ENCODE peak calls at places on chromosome 10, in ten cellular contexts. One of them, this sample, is unnamed.

GRCh38 chr10:103584216-103585010 is 90.9 kb downstream of the NEURL1 start:
- DNase-seq in A549: no peak
- DNase-seq in pulmonary artery endothelial cell: no peak
- DNase-seq in fibroblast of the aortic adventitia: no peak
- DNase-seq in activated CD4-positive, CD25-positive, alpha-beta regulatory T cell treated with anti-CD3 and anti-CD28 coated beads, Interleukin-2, amount 50 U/mL, for 16 hours: peak
- DNase-seq in OCI-M1: no peak
- DNase-seq in stimulated activated CD4-positive, alpha-beta T cell treated with anti-CD3 and anti-CD28 coated beads, Interleukin-4, amount 100 ng/mL, for 24 hours: peak
- DNase-seq in stimulated activated CD8-positive, alpha-beta memory T cell treated with anti-CD3 and anti-CD28 coated beads, Interleukin-15, amount 100 ng/mL, for 24 hours: peak
- DNase-seq in Calu3: no peak
- DNase-seq in astrocyte: no peak
- DNase-seq in this sample: no peak

GRCh38 chr10:122237326-122237725 is 33.8 kb upstream of the BTBD16 start:
- DNase-seq in A549: no peak
- DNase-seq in pulmonary artery endothelial cell: no peak
- DNase-seq in fibroblast of the aortic adventitia: no peak
- DNase-seq in activated CD4-positive, CD25-positive, alpha-beta regulatory T cell treated with anti-CD3 and anti-CD28 coated beads, Interleukin-2, amount 50 U/mL, for 16 hours: no peak
- DNase-seq in OCI-M1: no peak
- DNase-seq in stimulated activated CD4-positive, alpha-beta T cell treated with anti-CD3 and anti-CD28 coated beads, Interleukin-4, amount 100 ng/mL, for 24 hours: no peak
- DNase-seq in stimulated activated CD8-positive, alpha-beta memory T cell treated with anti-CD3 and anti-CD28 coated beads, Interleukin-15, amount 100 ng/mL, for 24 hours: no peak
- DNase-seq in Calu3: no peak
- DNase-seq in astrocyte: no peak
- DNase-seq in this sample: no peak

GRCh38 chr10:116281780-116282179 is 8.8 kb upstream of the GFRA1 start:
- DNase-seq in A549: no peak
- DNase-seq in pulmonary artery endothelial cell: no peak
- DNase-seq in fibroblast of the aortic adventitia: no peak
- DNase-seq in activated CD4-positive, CD25-positive, alpha-beta regulatory T cell treated with anti-CD3 and anti-CD28 coated beads, Interleukin-2, amount 50 U/mL, for 16 hours: no peak
- DNase-seq in OCI-M1: no peak
- DNase-seq in stimulated activated CD4-positive, alpha-beta T cell treated with anti-CD3 and anti-CD28 coated beads, Interleukin-4, amount 100 ng/mL, for 24 hours: no peak
- DNase-seq in stimulated activated CD8-positive, alpha-beta memory T cell treated with anti-CD3 and anti-CD28 coated beads, Interleukin-15, amount 100 ng/mL, for 24 hours: no peak
- DNase-seq in Calu3: no peak
- DNase-seq in astrocyte: no peak
- DNase-seq in this sample: no peak

GRCh38 chr10:99841746-99842145 is 59.3 kb downstream of the ABCC2 start:
- DNase-seq in A549: no peak
- DNase-seq in pulmonary artery endothelial cell: no peak
- DNase-seq in fibroblast of the aortic adventitia: no peak
- DNase-seq in activated CD4-positive, CD25-positive, alpha-beta regulatory T cell treated with anti-CD3 and anti-CD28 coated beads, Interleukin-2, amount 50 U/mL, for 16 hours: no peak
- DNase-seq in OCI-M1: no peak
- DNase-seq in stimulated activated CD4-positive, alpha-beta T cell treated with anti-CD3 and anti-CD28 coated beads, Interleukin-4, amount 100 ng/mL, for 24 hours: no peak
- DNase-seq in stimulated activated CD8-positive, alpha-beta memory T cell treated with anti-CD3 and anti-CD28 coated beads, Interleukin-15, amount 100 ng/mL, for 24 hours: no peak
- DNase-seq in Calu3: no peak
- DNase-seq in astrocyte: no peak
- DNase-seq in this sample: no peak

GRCh38 chr10:43000021-43000411 is 76.9 kb upstream of the RET start:
- DNase-seq in A549: no peak
- DNase-seq in pulmonary artery endothelial cell: no peak
- DNase-seq in fibroblast of the aortic adventitia: no peak
- DNase-seq in activated CD4-positive, CD25-positive, alpha-beta regulatory T cell treated with anti-CD3 and anti-CD28 coated beads, Interleukin-2, amount 50 U/mL, for 16 hours: no peak
- DNase-seq in OCI-M1: no peak
- DNase-seq in stimulated activated CD4-positive, alpha-beta T cell treated with anti-CD3 and anti-CD28 coated beads, Interleukin-4, amount 100 ng/mL, for 24 hours: no peak
- DNase-seq in stimulated activated CD8-positive, alpha-beta memory T cell treated with anti-CD3 and anti-CD28 coated beads, Interleukin-15, amount 100 ng/mL, for 24 hours: no peak
- DNase-seq in Calu3: no peak
- DNase-seq in astrocyte: no peak
- DNase-seq in this sample: no peak

GRCh38 chr10:87794285-87794684 is 23.7 kb downstream of the ATAD1 start:
- DNase-seq in A549: no peak
- DNase-seq in pulmonary artery endothelial cell: no peak
- DNase-seq in fibroblast of the aortic adventitia: no peak
- DNase-seq in activated CD4-positive, CD25-positive, alpha-beta regulatory T cell treated with anti-CD3 and anti-CD28 coated beads, Interleukin-2, amount 50 U/mL, for 16 hours: no peak
- DNase-seq in OCI-M1: no peak
- DNase-seq in stimulated activated CD4-positive, alpha-beta T cell treated with anti-CD3 and anti-CD28 coated beads, Interleukin-4, amount 100 ng/mL, for 24 hours: no peak
- DNase-seq in stimulated activated CD8-positive, alpha-beta memory T cell treated with anti-CD3 and anti-CD28 coated beads, Interleukin-15, amount 100 ng/mL, for 24 hours: no peak
- DNase-seq in Calu3: no peak
- DNase-seq in astrocyte: no peak
- DNase-seq in this sample: no peak

GRCh38 chr10:75707080-75707840 is 275.8 kb downstream of the LRMDA start:
- DNase-seq in A549: no peak
- DNase-seq in pulmonary artery endothelial cell: no peak
- DNase-seq in fibroblast of the aortic adventitia: no peak
- DNase-seq in activated CD4-positive, CD25-positive, alpha-beta regulatory T cell treated with anti-CD3 and anti-CD28 coated beads, Interleukin-2, amount 50 U/mL, for 16 hours: no peak
- DNase-seq in OCI-M1: no peak
- DNase-seq in stimulated activated CD4-positive, alpha-beta T cell treated with anti-CD3 and anti-CD28 coated beads, Interleukin-4, amount 100 ng/mL, for 24 hours: no peak
- DNase-seq in stimulated activated CD8-positive, alpha-beta memory T cell treated with anti-CD3 and anti-CD28 coated beads, Interleukin-15, amount 100 ng/mL, for 24 hours: no peak
- DNase-seq in Calu3: no peak
- DNase-seq in astrocyte: no peak
- DNase-seq in this sample: no peak

GRCh38 chr10:92290076-92290836 is 622 bp downstream of the CPEB3 start:
- DNase-seq in A549: peak
- DNase-seq in pulmonary artery endothelial cell: no peak
- DNase-seq in fibroblast of the aortic adventitia: peak
- DNase-seq in activated CD4-positive, CD25-positive, alpha-beta regulatory T cell treated with anti-CD3 and anti-CD28 coated beads, Interleukin-2, amount 50 U/mL, for 16 hours: no peak
- DNase-seq in OCI-M1: peak
- DNase-seq in stimulated activated CD4-positive, alpha-beta T cell treated with anti-CD3 and anti-CD28 coated beads, Interleukin-4, amount 100 ng/mL, for 24 hours: peak
- DNase-seq in stimulated activated CD8-positive, alpha-beta memory T cell treated with anti-CD3 and anti-CD28 coated beads, Interleukin-15, amount 100 ng/mL, for 24 hours: no peak
- DNase-seq in Calu3: peak
- DNase-seq in astrocyte: peak
- DNase-seq in this sample: peak

GRCh38 chr10:69839696-69840345 is 38.1 kb downstream of the COL13A1 start:
- DNase-seq in A549: no peak
- DNase-seq in pulmonary artery endothelial cell: no peak
- DNase-seq in fibroblast of the aortic adventitia: no peak
- DNase-seq in activated CD4-positive, CD25-positive, alpha-beta regulatory T cell treated with anti-CD3 and anti-CD28 coated beads, Interleukin-2, amount 50 U/mL, for 16 hours: no peak
- DNase-seq in OCI-M1: no peak
- DNase-seq in stimulated activated CD4-positive, alpha-beta T cell treated with anti-CD3 and anti-CD28 coated beads, Interleukin-4, amount 100 ng/mL, for 24 hours: no peak
- DNase-seq in stimulated activated CD8-positive, alpha-beta memory T cell treated with anti-CD3 and anti-CD28 coated beads, Interleukin-15, amount 100 ng/mL, for 24 hours: no peak
- DNase-seq in Calu3: no peak
- DNase-seq in astrocyte: peak
- DNase-seq in this sample: no peak

GRCh38 chr10:132713421-132714095 is 72.4 kb downstream of the NKX6-2 start:
- DNase-seq in A549: no peak
- DNase-seq in pulmonary artery endothelial cell: no peak
- DNase-seq in fibroblast of the aortic adventitia: no peak
- DNase-seq in activated CD4-positive, CD25-positive, alpha-beta regulatory T cell treated with anti-CD3 and anti-CD28 coated beads, Interleukin-2, amount 50 U/mL, for 16 hours: no peak
- DNase-seq in OCI-M1: no peak
- DNase-seq in stimulated activated CD4-positive, alpha-beta T cell treated with anti-CD3 and anti-CD28 coated beads, Interleukin-4, amount 100 ng/mL, for 24 hours: no peak
- DNase-seq in stimulated activated CD8-positive, alpha-beta memory T cell treated with anti-CD3 and anti-CD28 coated beads, Interleukin-15, amount 100 ng/mL, for 24 hours: no peak
- DNase-seq in Calu3: no peak
- DNase-seq in astrocyte: no peak
- DNase-seq in this sample: no peak

GRCh38 chr10:108783897-108784296 is 1139.4 kb downstream of the XPNPEP1 start:
- DNase-seq in A549: peak
- DNase-seq in pulmonary artery endothelial cell: no peak
- DNase-seq in fibroblast of the aortic adventitia: peak
- DNase-seq in activated CD4-positive, CD25-positive, alpha-beta regulatory T cell treated with anti-CD3 and anti-CD28 coated beads, Interleukin-2, amount 50 U/mL, for 16 hours: no peak
- DNase-seq in OCI-M1: peak
- DNase-seq in stimulated activated CD4-positive, alpha-beta T cell treated with anti-CD3 and anti-CD28 coated beads, Interleukin-4, amount 100 ng/mL, for 24 hours: no peak
- DNase-seq in stimulated activated CD8-positive, alpha-beta memory T cell treated with anti-CD3 and anti-CD28 coated beads, Interleukin-15, amount 100 ng/mL, for 24 hours: no peak
- DNase-seq in Calu3: peak
- DNase-seq in astrocyte: peak
- DNase-seq in this sample: no peak

GRCh38 chr10:72772031-72772430 is 80.1 kb downstream of the MCU start:
- DNase-seq in A549: no peak
- DNase-seq in pulmonary artery endothelial cell: no peak
- DNase-seq in fibroblast of the aortic adventitia: no peak
- DNase-seq in activated CD4-positive, CD25-positive, alpha-beta regulatory T cell treated with anti-CD3 and anti-CD28 coated beads, Interleukin-2, amount 50 U/mL, for 16 hours: no peak
- DNase-seq in OCI-M1: no peak
- DNase-seq in stimulated activated CD4-positive, alpha-beta T cell treated with anti-CD3 and anti-CD28 coated beads, Interleukin-4, amount 100 ng/mL, for 24 hours: no peak
- DNase-seq in stimulated activated CD8-positive, alpha-beta memory T cell treated with anti-CD3 and anti-CD28 coated beads, Interleukin-15, amount 100 ng/mL, for 24 hours: no peak
- DNase-seq in Calu3: no peak
- DNase-seq in astrocyte: no peak
- DNase-seq in this sample: no peak

GRCh38 chr10:97321032-97321806 is 2.1 kb downstream of the FRAT1 start:
- DNase-seq in A549: no peak
- DNase-seq in pulmonary artery endothelial cell: no peak
- DNase-seq in fibroblast of the aortic adventitia: no peak
- DNase-seq in activated CD4-positive, CD25-positive, alpha-beta regulatory T cell treated with anti-CD3 and anti-CD28 coated beads, Interleukin-2, amount 50 U/mL, for 16 hours: no peak
- DNase-seq in OCI-M1: peak
- DNase-seq in stimulated activated CD4-positive, alpha-beta T cell treated with anti-CD3 and anti-CD28 coated beads, Interleukin-4, amount 100 ng/mL, for 24 hours: no peak
- DNase-seq in stimulated activated CD8-positive, alpha-beta memory T cell treated with anti-CD3 and anti-CD28 coated beads, Interleukin-15, amount 100 ng/mL, for 24 hours: no peak
- DNase-seq in Calu3: no peak
- DNase-seq in astrocyte: no peak
- DNase-seq in this sample: no peak

GRCh38 chr10:49509904-49510303 is 29.0 kb downstream of the ERCC6 start:
- DNase-seq in A549: no peak
- DNase-seq in pulmonary artery endothelial cell: no peak
- DNase-seq in fibroblast of the aortic adventitia: no peak
- DNase-seq in activated CD4-positive, CD25-positive, alpha-beta regulatory T cell treated with anti-CD3 and anti-CD28 coated beads, Interleukin-2, amount 50 U/mL, for 16 hours: no peak
- DNase-seq in OCI-M1: no peak
- DNase-seq in stimulated activated CD4-positive, alpha-beta T cell treated with anti-CD3 and anti-CD28 coated beads, Interleukin-4, amount 100 ng/mL, for 24 hours: no peak
- DNase-seq in stimulated activated CD8-positive, alpha-beta memory T cell treated with anti-CD3 and anti-CD28 coated beads, Interleukin-15, amount 100 ng/mL, for 24 hours: no peak
- DNase-seq in Calu3: no peak
- DNase-seq in astrocyte: no peak
- DNase-seq in this sample: no peak

GRCh38 chr10:115762029-115762428 is 511.0 kb downstream of the GFRA1 start:
- DNase-seq in A549: no peak
- DNase-seq in pulmonary artery endothelial cell: no peak
- DNase-seq in fibroblast of the aortic adventitia: peak
- DNase-seq in activated CD4-positive, CD25-positive, alpha-beta regulatory T cell treated with anti-CD3 and anti-CD28 coated beads, Interleukin-2, amount 50 U/mL, for 16 hours: no peak
- DNase-seq in OCI-M1: no peak
- DNase-seq in stimulated activated CD4-positive, alpha-beta T cell treated with anti-CD3 and anti-CD28 coated beads, Interleukin-4, amount 100 ng/mL, for 24 hours: no peak
- DNase-seq in stimulated activated CD8-positive, alpha-beta memory T cell treated with anti-CD3 and anti-CD28 coated beads, Interleukin-15, amount 100 ng/mL, for 24 hours: no peak
- DNase-seq in Calu3: no peak
- DNase-seq in astrocyte: peak
- DNase-seq in this sample: no peak

GRCh38 chr10:50503661-50504320 is 120.0 kb downstream of the SGMS1 start:
- DNase-seq in A549: no peak
- DNase-seq in pulmonary artery endothelial cell: no peak
- DNase-seq in fibroblast of the aortic adventitia: no peak
- DNase-seq in activated CD4-positive, CD25-positive, alpha-beta regulatory T cell treated with anti-CD3 and anti-CD28 coated beads, Interleukin-2, amount 50 U/mL, for 16 hours: no peak
- DNase-seq in OCI-M1: no peak
- DNase-seq in stimulated activated CD4-positive, alpha-beta T cell treated with anti-CD3 and anti-CD28 coated beads, Interleukin-4, amount 100 ng/mL, for 24 hours: no peak
- DNase-seq in stimulated activated CD8-positive, alpha-beta memory T cell treated with anti-CD3 and anti-CD28 coated beads, Interleukin-15, amount 100 ng/mL, for 24 hours: no peak
- DNase-seq in Calu3: no peak
- DNase-seq in astrocyte: no peak
- DNase-seq in this sample: no peak

GRCh38 chr10:36736311-36736710 is 389.1 kb upstream of the ANKRD30A start:
- DNase-seq in A549: no peak
- DNase-seq in pulmonary artery endothelial cell: no peak
- DNase-seq in fibroblast of the aortic adventitia: no peak
- DNase-seq in activated CD4-positive, CD25-positive, alpha-beta regulatory T cell treated with anti-CD3 and anti-CD28 coated beads, Interleukin-2, amount 50 U/mL, for 16 hours: no peak
- DNase-seq in OCI-M1: no peak
- DNase-seq in stimulated activated CD4-positive, alpha-beta T cell treated with anti-CD3 and anti-CD28 coated beads, Interleukin-4, amount 100 ng/mL, for 24 hours: no peak
- DNase-seq in stimulated activated CD8-positive, alpha-beta memory T cell treated with anti-CD3 and anti-CD28 coated beads, Interleukin-15, amount 100 ng/mL, for 24 hours: no peak
- DNase-seq in Calu3: no peak
- DNase-seq in astrocyte: no peak
- DNase-seq in this sample: no peak

GRCh38 chr10:22268503-22268902 is 47.7 kb upstream of the COMMD3 start:
- DNase-seq in A549: no peak
- DNase-seq in pulmonary artery endothelial cell: no peak
- DNase-seq in fibroblast of the aortic adventitia: no peak
- DNase-seq in activated CD4-positive, CD25-positive, alpha-beta regulatory T cell treated with anti-CD3 and anti-CD28 coated beads, Interleukin-2, amount 50 U/mL, for 16 hours: no peak
- DNase-seq in OCI-M1: no peak
- DNase-seq in stimulated activated CD4-positive, alpha-beta T cell treated with anti-CD3 and anti-CD28 coated beads, Interleukin-4, amount 100 ng/mL, for 24 hours: no peak
- DNase-seq in stimulated activated CD8-positive, alpha-beta memory T cell treated with anti-CD3 and anti-CD28 coated beads, Interleukin-15, amount 100 ng/mL, for 24 hours: no peak
- DNase-seq in Calu3: no peak
- DNase-seq in astrocyte: no peak
- DNase-seq in this sample: no peak

GRCh38 chr10:125154529-125154928 is 5.8 kb downstream of the CTBP2 start:
- DNase-seq in A549: no peak
- DNase-seq in pulmonary artery endothelial cell: no peak
- DNase-seq in fibroblast of the aortic adventitia: no peak
- DNase-seq in activated CD4-positive, CD25-positive, alpha-beta regulatory T cell treated with anti-CD3 and anti-CD28 coated beads, Interleukin-2, amount 50 U/mL, for 16 hours: no peak
- DNase-seq in OCI-M1: peak
- DNase-seq in stimulated activated CD4-positive, alpha-beta T cell treated with anti-CD3 and anti-CD28 coated beads, Interleukin-4, amount 100 ng/mL, for 24 hours: no peak
- DNase-seq in stimulated activated CD8-positive, alpha-beta memory T cell treated with anti-CD3 and anti-CD28 coated beads, Interleukin-15, amount 100 ng/mL, for 24 hours: no peak
- DNase-seq in Calu3: no peak
- DNase-seq in astrocyte: no peak
- DNase-seq in this sample: no peak

This sample was measured in omental fat pad.